ENCODE peak calls at places on chromosomes 7 and 10, in seven cellular contexts. B is MM.1S, V is PC-9, N is psoas muscle, X is A549, E is AG04449, Y is fibroblast of lung. Z is an unnamed sample.

GRCh38 chr10:43000021-43000411 is 76.9 kb upstream of the RET start:
- DNase-seq in B (no peak), V (no peak), N (no peak), X (no peak), E (no peak), Y (no peak), Z (no peak)

GRCh38 chr10:98748298-98748697 is 301.6 kb upstream of the HPS1 start:
- DNase-seq in B (peak; percentile 66), V (no peak), N (no peak), X (peak; percentile 40), E (no peak), Y (peak; percentile 58), Z (no peak)

GRCh38 chr10:78742730-78743615 is 325.8 kb upstream of the ZMIZ1 start:
- DNase-seq in B (no peak), V (no peak), N (peak; percentile 41), X (no peak), E (no peak), Y (peak; percentile 32), Z (no peak)

GRCh38 chr7:150502519-150502918 is 12.2 kb upstream of the GIMAP7 start:
- DNase-seq in B (no peak), V (no peak), N (no peak), X (no peak), E (no peak), Y (no peak), Z (no peak)

GRCh38 chr7:47329320-47329926 is 252.5 kb downstream of the TNS3 start:
- DNase-seq in B (no peak), V (no peak), N (no peak), X (no peak), E (no peak), Y (no peak), Z (no peak)

GRCh38 chr10:132503581-132504421 is 33.8 kb upstream of the INPP5A start:
- DNase-seq in B (no peak), V (no peak), N (no peak), X (no peak), E (no peak), Y (no peak), Z (no peak)

GRCh38 chr10:75910032-75910431 is 478.6 kb downstream of the LRMDA start:
- DNase-seq in B (peak; percentile 24), V (no peak), N (no peak), X (peak; percentile 19), E (no peak), Y (peak; percentile 80), Z (no peak)

GRCh38 chr10:29635711-29636144 is 957 bp upstream of the SVIL start:
- DNase-seq in B (no peak), V (no peak), N (no peak), X (peak; percentile 38), E (no peak), Y (no peak), Z (no peak)

GRCh38 chr10:37775612-37776011 is 81.8 kb downstream of the ZNF248 start:
- DNase-seq in B (no peak), V (no peak), N (no peak), X (no peak), E (no peak), Y (no peak), Z (no peak)

GRCh38 chr7:2055956-2056355 is 176.8 kb downstream of the MAD1L1 start:
- DNase-seq in B (no peak), V (no peak), N (no peak), X (no peak), E (no peak), Y (no peak), Z (no peak)

GRCh38 chr10:86709786-86710185 is 41.5 kb downstream of the LDB3 start:
- DNase-seq in B (no peak), V (no peak), N (no peak), X (no peak), E (no peak), Y (no peak), Z (no peak)

GRCh38 chr10:94496010-94496409 is 49.6 kb upstream of the HELLS start:
- DNase-seq in B (no peak), V (no peak), N (no peak), X (no peak), E (no peak), Y (no peak), Z (no peak)

GRCh38 chr10:69335063-69335587 is 56.8 kb downstream of the HK1 start:
- DNase-seq in B (no peak), V (no peak), N (peak; percentile 51), X (no peak), E (no peak), Y (peak; percentile 80), Z (no peak)

GRCh38 chr7:3042861-3043489 is 692 bp downstream of the CARD11 start:
- DNase-seq in B (peak; percentile 80), V (peak; percentile 71), N (no peak), X (no peak), E (no peak), Y (no peak), Z (no peak)

GRCh38 chr10:625335-625699 is 64.2 kb downstream of the DIP2C start:
- DNase-seq in B (no peak), V (no peak), N (peak; percentile 64), X (no peak), E (no peak), Y (no peak), Z (no peak)

GRCh38 chr10:5555881-5556280 is 31.1 kb downstream of the CALML3 start:
- DNase-seq in B (no peak), V (no peak), N (no peak), X (no peak), E (no peak), Y (no peak), Z (no peak)

GRCh38 chr7:57868771-57869483 is 418.9 kb downstream of the ZNF716 start:
- DNase-seq in B (no peak), V (no peak), N (peak; percentile 15), X (no peak), E (no peak), Y (no peak), Z (no peak)

GRCh38 chr10:111600772-111601171 is 523.9 kb downstream of the ADRA2A start:
- DNase-seq in B (no peak), V (no peak), N (peak; percentile 7), X (no peak), E (no peak), Y (no peak), Z (no peak)

GRCh38 chr7:133479456-133480097 is 226.7 kb downstream of the EXOC4 start:
- DNase-seq in B (no peak), V (no peak), N (no peak), X (no peak), E (no peak), Y (no peak), Z (no peak)

GRCh38 chr7:100539436-100540006 is 518 bp downstream of the AGFG2 start:
- DNase-seq in B (no peak), V (no peak), N (no peak), X (no peak), E (no peak), Y (no peak), Z (peak; percentile 87)
- H3K4me3 ChIP-seq in B (peak overlapping the region; percentile 77), V (peak overlapping the region; percentile 79), N (peak overlapping the region; percentile 85), X (peak overlapping the region; percentile 68), E (peak overlapping the region; percentile 79), Y (peak overlapping the region; percentile 84), Z (peak overlapping the region; percentile 47)

GRCh38 chr7:17557305-17557704 is 258.9 kb downstream of the AHR start:
- DNase-seq in B (no peak), V (peak; percentile 64), N (no peak), X (no peak), E (no peak), Y (no peak), Z (no peak)
- H3K4me3 ChIP-seq in B (no peak overlapping the region), V (no peak overlapping the region), N (no peak overlapping the region), X (no peak overlapping the region), E (no peak overlapping the region), Y (no peak overlapping the region), Z (no peak overlapping the region)

GRCh38 chr7:131455546-131455945 is 100.9 kb downstream of the PODXL start:
- DNase-seq in B (no peak), V (no peak), N (no peak), X (no peak), E (no peak), Y (no peak), Z (no peak)
- H3K4me3 ChIP-seq in B (no peak overlapping the region), V (no peak overlapping the region), N (no peak overlapping the region), X (no peak overlapping the region), E (no peak overlapping the region), Y (no peak overlapping the region), Z (no peak overlapping the region)

GRCh38 chr10:31698169-31698890 is 230.3 kb downstream of the ARHGAP12 start:
- DNase-seq in B (no peak), V (no peak), N (no peak), X (no peak), E (peak; percentile 36), Y (peak; percentile 95), Z (peak; percentile 95)
- H3K4me3 ChIP-seq in B (no peak overlapping the region), V (no peak overlapping the region), N (peak overlapping the region; percentile 44), X (no peak overlapping the region), E (no peak overlapping the region), Y (no peak overlapping the region), Z (no peak overlapping the region)

DNA sequence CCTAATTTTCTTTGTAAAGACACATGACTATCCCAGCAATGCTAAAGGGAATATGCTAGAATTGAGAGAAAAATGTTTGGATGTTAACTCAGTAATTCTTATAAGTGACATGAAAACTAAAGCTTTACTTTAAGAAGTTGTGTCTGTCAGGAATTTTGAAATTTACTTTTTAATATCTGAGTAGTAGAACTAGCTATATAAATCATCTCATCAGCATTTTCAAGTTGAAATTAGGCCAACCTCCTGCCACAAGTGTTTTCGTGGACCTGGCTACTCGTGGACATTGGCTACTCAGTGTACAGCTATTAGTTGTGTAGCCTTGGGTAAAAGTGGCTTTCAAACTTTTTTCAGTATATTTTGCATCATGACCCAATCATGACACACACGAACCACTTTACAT is 70.5 kb downstream of the ADD3 start:
- DNase-seq in B (no peak), V (no peak), N (no peak), X (no peak), E (no peak), Y (no peak), Z (no peak)
- H3K4me3 ChIP-seq in B (no peak overlapping the region), V (no peak overlapping the region), N (peak overlapping the region; percentile 43), X (no peak overlapping the region), E (no peak overlapping the region), Y (no peak overlapping the region), Z (no peak overlapping the region)

DNA sequence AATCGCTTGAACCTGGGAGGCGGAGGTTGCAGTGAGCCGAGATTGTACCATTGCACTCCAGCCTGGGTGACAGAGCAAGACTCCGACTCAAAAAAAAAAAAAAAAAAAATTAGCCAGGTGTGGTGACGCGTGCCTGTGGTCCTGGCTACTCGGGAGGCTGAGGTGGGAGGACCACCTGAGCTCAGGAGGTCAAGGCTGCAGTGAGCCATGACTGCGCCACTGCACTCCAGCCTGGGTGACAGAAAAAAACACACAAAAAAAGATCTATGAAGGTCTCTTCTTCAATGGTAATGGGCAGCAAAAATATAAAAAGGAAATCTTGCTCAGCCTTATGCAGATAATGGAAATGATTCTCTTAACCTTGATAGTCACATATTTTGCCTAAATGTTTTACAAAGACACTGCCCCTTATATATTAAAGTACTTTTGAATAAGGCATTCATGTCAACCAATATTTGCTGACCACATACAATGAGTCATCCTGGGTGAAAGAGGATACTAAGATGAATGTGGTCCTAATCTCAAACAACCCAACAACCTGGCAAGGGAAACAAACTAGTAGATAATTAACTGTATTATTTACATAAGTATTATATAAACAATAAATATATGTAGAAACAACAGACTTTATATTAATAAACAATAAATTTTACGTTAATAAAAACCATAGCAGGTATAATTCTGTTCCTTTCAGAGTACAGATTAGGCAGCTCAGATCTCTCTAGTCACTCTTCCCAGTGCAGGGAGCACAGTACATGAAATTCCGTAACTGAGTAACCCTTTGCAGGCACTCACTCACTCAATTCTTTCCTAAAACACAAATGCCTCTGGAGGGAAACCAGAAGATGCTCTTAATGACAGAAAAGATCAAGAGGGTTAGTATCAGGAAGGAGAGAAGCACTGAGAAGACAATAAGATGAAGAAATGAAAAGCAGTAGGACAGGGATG is 8.1 kb downstream of the TOMM7 start:
- DNase-seq in B (no peak), V (peak; percentile 74), N (no peak), X (peak; percentile 36), E (no peak), Y (peak; percentile 47), Z (no peak)
- H3K4me3 ChIP-seq in B (no peak overlapping the region), V (no peak overlapping the region), N (no peak overlapping the region), X (no peak overlapping the region), E (no peak overlapping the region), Y (no peak overlapping the region), Z (no peak overlapping the region)

GRCh38 chr7:27697861-27698430 is 35.3 kb upstream of the HIBADH start:
- DNase-seq in B (no peak), V (peak; percentile 91), N (no peak), X (peak; percentile 40), E (no peak), Y (no peak), Z (no peak)
- H3K4me3 ChIP-seq in B (no peak overlapping the region), V (no peak overlapping the region), N (no peak overlapping the region), X (no peak overlapping the region), E (no peak overlapping the region), Y (no peak overlapping the region), Z (no peak overlapping the region)

Z was measured in lower leg skin.